ENCODE peak calls at places on chromosome 4, in five cellular contexts. One of them, this sample, is unnamed. For H3K4me1, the result is how much of the 10 kb centered on the place peaks cover.

GRCh38 chr4:159435561-159436023 is 332.7 kb downstream of the RAPGEF2 start:
- DNase-seq in PC-3: peak
- DNase-seq in A549: no peak
- DNase-seq in left ventricle myocardium inferior: no peak
- DNase-seq in tibial artery: no peak
- DNase-seq in this sample: no peak

GRCh38 chr4:25069014-25069413 is 38.3 kb upstream of the LGI2 start:
- DNase-seq in tibial artery: no peak
- DNase-seq in A549: peak
- DNase-seq in left ventricle myocardium inferior: no peak
- DNase-seq in PC-3: peak
- DNase-seq in this sample: no peak

GRCh38 chr4:23855912-23856605 is 33.8 kb downstream of the PPARGC1A start:
- DNase-seq in A549: no peak
- DNase-seq in PC-3: no peak
- DNase-seq in left ventricle myocardium inferior: no peak
- DNase-seq in tibial artery: no peak
- DNase-seq in this sample: no peak

GRCh38 chr4:89174784-89175183 is 63.5 kb downstream of the TIGD2 start:
- DNase-seq in tibial artery: no peak
- DNase-seq in PC-3: no peak
- DNase-seq in left ventricle myocardium inferior: no peak
- DNase-seq in A549: no peak
- DNase-seq in this sample: no peak

GRCh38 chr4:70666369-70666768 is at the start of gene JCHAIN:
- DNase-seq in tibial artery: no peak
- DNase-seq in A549: no peak
- DNase-seq in left ventricle myocardium inferior: no peak
- DNase-seq in PC-3: peak
- DNase-seq in this sample: no peak

GRCh38 chr4:40309250-40309774 is 25.8 kb upstream of the CHRNA9 start:
- DNase-seq in A549: peak
- DNase-seq in PC-3: peak
- DNase-seq in left ventricle myocardium inferior: peak
- DNase-seq in tibial artery: peak
- DNase-seq in this sample: peak

GRCh38 chr4:128475597-128475996 is 188.0 kb upstream of the PGRMC2 start:
- DNase-seq in tibial artery: no peak
- DNase-seq in left ventricle myocardium inferior: no peak
- DNase-seq in PC-3: no peak
- DNase-seq in A549: no peak
- DNase-seq in this sample: no peak

GRCh38 chr4:44725166-44725565 is 1.2 kb downstream of the GNPDA2 start:
- DNase-seq in A549: no peak
- DNase-seq in PC-3: no peak
- DNase-seq in tibial artery: no peak
- DNase-seq in left ventricle myocardium inferior: no peak
- DNase-seq in this sample: no peak

GRCh38 chr4:171847751-171848150 is 34.5 kb downstream of the GALNTL6 start:
- DNase-seq in A549: no peak
- DNase-seq in tibial artery: no peak
- DNase-seq in PC-3: peak
- DNase-seq in left ventricle myocardium inferior: no peak
- DNase-seq in this sample: peak

GRCh38 chr4:182083681-182084410 is 159.4 kb upstream of the TENM3 start:
- DNase-seq in left ventricle myocardium inferior: no peak
- DNase-seq in PC-3: no peak
- DNase-seq in A549: no peak
- DNase-seq in tibial artery: no peak
- DNase-seq in this sample: no peak

GRCh38 chr4:151408630-151409469 is at the start of gene FHIP1A:
- DNase-seq in PC-3: peak
- DNase-seq in left ventricle myocardium inferior: peak
- DNase-seq in tibial artery: peak
- DNase-seq in A549: peak
- DNase-seq in this sample: peak

GRCh38 chr4:48564151-48564550 is 74.1 kb downstream of the ZAR1 start:
- DNase-seq in A549: no peak
- DNase-seq in left ventricle myocardium inferior: no peak
- DNase-seq in PC-3: no peak
- DNase-seq in tibial artery: no peak
- DNase-seq in this sample: no peak

GRCh38 chr4:20299515-20299914 is 47.8 kb downstream of the SLIT2 start:
- DNase-seq in left ventricle myocardium inferior: no peak
- DNase-seq in A549: peak
- DNase-seq in PC-3: peak
- DNase-seq in tibial artery: no peak
- DNase-seq in this sample: no peak

GRCh38 chr4:81684357-81684756 is 212.7 kb upstream of the RASGEF1B start:
- DNase-seq in left ventricle myocardium inferior: no peak
- DNase-seq in PC-3: no peak
- DNase-seq in tibial artery: no peak
- DNase-seq in A549: no peak
- DNase-seq in this sample: no peak

GRCh38 chr4:118033148-118034060 is 882 bp upstream of the NDST3 start:
- DNase-seq in A549: peak
- DNase-seq in left ventricle myocardium inferior: no peak
- DNase-seq in tibial artery: no peak
- DNase-seq in PC-3: peak
- DNase-seq in this sample: peak

GRCh38 chr4:148170408-148171385 is 271.5 kb downstream of the NR3C2 start:
- DNase-seq in tibial artery: no peak
- DNase-seq in left ventricle myocardium inferior: no peak
- DNase-seq in PC-3: peak
- DNase-seq in A549: no peak
- DNase-seq in this sample: peak

GRCh38 chr4:70914631-70915030 is 12.5 kb downstream of the MOB1B start:
- DNase-seq in A549: no peak
- DNase-seq in tibial artery: no peak
- DNase-seq in left ventricle myocardium inferior: no peak
- DNase-seq in PC-3: peak
- DNase-seq in this sample: no peak

GRCh38 chr4:100576570-100576969 is 58.7 kb upstream of the EMCN start:
- DNase-seq in left ventricle myocardium inferior: no peak
- DNase-seq in A549: no peak
- DNase-seq in tibial artery: no peak
- DNase-seq in PC-3: no peak
- DNase-seq in this sample: no peak

GRCh38 chr4:183286590-183287308 is 33.3 kb downstream of the CLDN22 start:
- DNase-seq in tibial artery: no peak
- DNase-seq in PC-3: no peak
- DNase-seq in A549: no peak
- DNase-seq in left ventricle myocardium inferior: no peak
- DNase-seq in this sample: no peak

GRCh38 chr4:151627491-151627890 is 133.3 kb downstream of the GATB start:
- DNase-seq in tibial artery: no peak
- DNase-seq in left ventricle myocardium inferior: no peak
- DNase-seq in PC-3: peak
- DNase-seq in A549: no peak
- DNase-seq in this sample: no peak

DNA sequence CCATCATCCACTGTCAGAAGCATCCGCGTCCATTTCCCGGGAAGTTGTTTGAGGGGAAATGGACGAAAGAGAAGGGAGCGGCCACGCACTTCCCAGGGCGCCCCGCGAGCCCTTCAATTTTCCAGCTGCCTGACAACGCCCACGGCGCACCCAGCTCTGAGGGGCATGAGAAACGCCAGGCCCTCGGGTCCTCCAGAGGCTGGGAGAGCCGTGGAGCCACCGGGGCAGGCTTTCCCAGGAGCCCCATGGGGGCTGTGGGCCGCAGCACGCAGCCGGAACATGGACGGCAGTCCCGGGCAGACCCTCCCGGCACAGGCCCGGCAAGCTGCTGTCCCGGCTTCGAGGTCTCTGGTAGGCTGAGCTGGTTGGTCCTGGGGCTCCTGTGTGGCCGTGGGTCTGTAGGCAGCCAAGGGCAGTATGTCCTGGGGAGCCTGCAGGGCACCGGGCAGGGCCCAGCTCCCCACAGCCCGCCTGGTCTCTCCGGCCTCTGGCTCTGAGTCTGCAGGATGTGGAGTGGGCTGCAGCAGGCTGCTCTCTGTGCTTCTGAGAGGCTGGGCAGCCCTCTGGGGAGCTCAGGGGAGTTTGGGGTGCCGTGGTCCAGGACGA is 115.2 kb downstream of the FAM53A start:
- DNase-seq in A549: no peak
- DNase-seq in PC-3: no peak
- DNase-seq in tibial artery: no peak
- DNase-seq in left ventricle myocardium inferior: no peak
- DNase-seq in this sample: no peak
- H3K27ac ChIP-seq in A549: no peak
- H3K27ac ChIP-seq in PC-3: no peak
- H3K27ac ChIP-seq in tibial artery: no peak
- H3K27ac ChIP-seq in left ventricle myocardium inferior: no peak
- H3K27ac ChIP-seq in this sample: no peak

GRCh38 chr4:6918345-6918744 is 8.7 kb downstream of the TBC1D14 start:
- DNase-seq in PC-3: no peak
- DNase-seq in tibial artery: no peak
- DNase-seq in A549: no peak
- DNase-seq in left ventricle myocardium inferior: no peak
- DNase-seq in this sample: no peak

GRCh38 chr4:6916069-6916586 is 6.5 kb downstream of the TBC1D14 start:
- DNase-seq in PC-3: no peak
- DNase-seq in left ventricle myocardium inferior: no peak
- DNase-seq in tibial artery: no peak
- DNase-seq in A549: no peak
- DNase-seq in this sample: no peak

GRCh38 chr4:6916587-6917444 is 7.2 kb downstream of the TBC1D14 start:
- DNase-seq in left ventricle myocardium inferior: no peak
- DNase-seq in tibial artery: no peak
- DNase-seq in A549: peak
- DNase-seq in PC-3: no peak
- DNase-seq in this sample: peak

GRCh38 chr4:6915041-6916005 is 5.7 kb downstream of the TBC1D14 start:
- DNase-seq in tibial artery: no peak
- DNase-seq in PC-3: no peak
- DNase-seq in A549: no peak
- DNase-seq in left ventricle myocardium inferior: no peak
- DNase-seq in this sample: no peak

DNA sequence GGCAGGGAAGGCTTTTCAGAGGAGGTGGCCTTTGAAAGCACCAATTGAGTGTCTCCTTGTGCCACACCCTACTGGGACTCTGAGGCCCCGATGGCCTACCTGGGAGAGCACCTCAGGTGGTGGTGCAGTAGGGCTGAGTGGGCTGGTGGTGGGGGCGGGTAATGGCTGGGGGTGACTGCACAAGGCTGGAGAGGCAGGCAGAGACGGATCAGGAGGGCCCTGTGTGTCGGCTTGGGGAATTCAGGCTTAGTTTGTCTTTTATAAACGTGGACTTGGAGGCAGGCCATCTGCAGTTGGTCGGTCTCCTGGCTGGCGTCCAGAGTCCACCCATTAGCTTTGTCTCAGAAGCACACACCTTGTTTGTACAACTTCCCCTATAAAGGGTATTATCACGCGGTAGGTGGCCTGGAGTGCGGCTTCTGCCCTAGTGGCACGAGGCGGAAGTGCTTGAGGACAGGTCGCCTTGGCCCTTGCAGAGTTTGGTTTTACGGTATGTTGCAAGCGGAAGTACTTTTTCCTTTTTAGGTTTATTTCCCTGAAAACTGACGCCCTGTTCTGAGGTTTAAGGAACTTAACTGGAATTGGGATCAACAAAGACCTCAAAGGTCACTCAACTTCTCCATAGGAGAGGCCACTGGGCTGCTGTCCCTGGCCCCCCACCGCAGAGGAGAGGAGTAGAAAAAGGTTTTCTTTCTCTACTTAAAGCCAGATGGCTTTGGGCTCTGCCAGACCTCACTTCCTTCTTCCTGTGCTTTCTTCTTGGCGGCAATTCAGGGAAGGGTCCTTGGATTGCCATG is 8.0 kb downstream of the TBC1D14 start:
- DNase-seq in tibial artery: peak
- DNase-seq in A549: peak
- DNase-seq in PC-3: peak
- DNase-seq in left ventricle myocardium inferior: peak
- DNase-seq in this sample: no peak
- H3K4me1 ChIP-seq in tibial artery: under half
- H3K4me1 ChIP-seq in A549: under half
- H3K4me1 ChIP-seq in PC-3: under half
- H3K4me1 ChIP-seq in left ventricle myocardium inferior: half or more
- H3K4me1 ChIP-seq in this sample: under half

DNA sequence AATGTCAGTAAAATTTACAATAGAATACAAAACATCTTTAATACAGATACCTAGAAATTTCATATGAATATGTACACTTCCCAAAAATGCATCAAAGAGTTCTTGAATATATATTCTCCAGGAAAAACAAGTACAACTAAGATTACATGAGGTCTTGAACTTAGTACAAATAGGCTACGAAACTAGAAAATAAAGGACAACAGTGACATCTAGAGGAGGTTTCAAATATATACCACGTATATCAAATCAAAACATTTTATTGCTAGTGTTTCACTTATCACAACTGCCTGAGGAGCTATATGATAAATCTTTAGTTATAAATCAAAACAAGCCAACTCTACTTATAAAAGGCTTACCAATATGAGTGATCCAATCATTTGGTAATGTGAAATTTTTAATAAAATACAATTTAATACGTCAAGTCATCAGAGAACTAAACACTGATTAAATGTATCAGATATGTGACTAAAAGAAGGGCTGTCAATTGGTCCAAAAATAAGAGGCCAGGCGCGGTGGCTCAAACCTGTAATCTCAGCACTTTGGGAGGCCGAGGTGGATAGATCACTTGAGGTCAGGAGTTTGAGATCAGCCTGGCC is 36.6 kb downstream of the ANAPC10 start:
- DNase-seq in left ventricle myocardium inferior: no peak
- DNase-seq in PC-3: peak
- DNase-seq in tibial artery: no peak
- DNase-seq in A549: peak
- DNase-seq in this sample: peak
- TF ChIP-seq CTCF in left ventricle myocardium inferior: peak
- TF ChIP-seq CTCF in PC-3: peak
- TF ChIP-seq CTCF in tibial artery: peak
- TF ChIP-seq CTCF in A549: peak
- TF ChIP-seq CTCF in this sample: peak

GRCh38 chr4:121053601-121054143 is 18.7 kb downstream of the NDNF start:
- DNase-seq in left ventricle myocardium inferior: peak
- DNase-seq in A549: no peak
- DNase-seq in PC-3: peak
- DNase-seq in tibial artery: no peak
- DNase-seq in this sample: peak

GRCh38 chr4:121050251-121050650 is 22.1 kb downstream of the NDNF start:
- DNase-seq in left ventricle myocardium inferior: no peak
- DNase-seq in tibial artery: no peak
- DNase-seq in PC-3: peak
- DNase-seq in A549: no peak
- DNase-seq in this sample: no peak

GRCh38 chr4:121049072-121049599 is 23.2 kb downstream of the NDNF start:
- DNase-seq in PC-3: peak
- DNase-seq in tibial artery: no peak
- DNase-seq in left ventricle myocardium inferior: no peak
- DNase-seq in A549: no peak
- DNase-seq in this sample: no peak

DNA sequence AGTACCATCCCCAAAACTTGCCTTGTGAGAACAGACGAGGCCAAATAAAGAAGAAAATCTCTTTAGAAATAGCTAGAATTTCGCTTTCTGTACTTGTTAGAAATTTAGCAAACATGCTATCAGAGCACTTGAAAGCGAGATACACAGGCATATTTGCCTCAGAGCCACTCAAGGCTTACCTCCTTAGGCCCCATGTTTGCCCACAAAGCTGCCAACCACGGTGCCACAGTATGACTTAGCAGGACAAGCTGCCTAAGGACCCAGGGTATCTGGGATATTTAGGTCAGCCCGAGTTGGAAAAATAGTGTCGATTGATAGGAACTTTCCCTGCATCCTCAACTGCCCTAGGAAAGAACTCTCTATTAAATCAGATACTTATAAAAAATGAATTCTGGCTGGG is 24.2 kb downstream of the NDNF start:
- DNase-seq in tibial artery: no peak
- DNase-seq in PC-3: no peak
- DNase-seq in A549: no peak
- DNase-seq in left ventricle myocardium inferior: no peak
- DNase-seq in this sample: no peak
- H3K27ac ChIP-seq in tibial artery: no peak
- H3K27ac ChIP-seq in PC-3: no peak
- H3K27ac ChIP-seq in A549: no peak
- H3K27ac ChIP-seq in left ventricle myocardium inferior: no peak
- H3K27ac ChIP-seq in this sample: no peak

This sample was measured in foreskin keratinocyte.